ENCODE peak calls at places on chromosome 15, in nine cellular contexts. V, C, L, K, S, D, Q, N and J are unnamed samples.

GRCh38 chr15:77421370-77421700 is 647 bp downstream of the HMG20A start:
- DNase-seq in K (no peak), L (no peak), Q (peak; percentile 71), V (no peak), C (peak; percentile 9), D (no peak), S (no peak), N (no peak), J (no peak)

GRCh38 chr15:38991701-38992100 is 427.1 kb upstream of the RASGRP1 start:
- DNase-seq in S (no peak), K (no peak), C (no peak), V (no peak), L (no peak), Q (no peak), D (peak; percentile 29), N (no peak), J (no peak)

GRCh38 chr15:71296032-71296686 is 180.9 kb downstream of the THSD4 start:
- DNase-seq in L (no peak), V (no peak), N (no peak), C (no peak), Q (no peak), D (peak; percentile 85), K (no peak), S (no peak), J (no peak)

GRCh38 chr15:98904466-98905048 is 103.0 kb downstream of the PGPEP1L start:
- DNase-seq in D (peak; percentile 68), L (peak; percentile 73), Q (peak; percentile 38), V (no peak), N (no peak), S (no peak), C (peak; percentile 66), K (peak; percentile 65), J (no peak)

GRCh38 chr15:37585966-37586656 is 348.3 kb upstream of the TMCO5A start:
- DNase-seq in S (no peak), N (no peak), Q (no peak), L (no peak), K (no peak), C (no peak), V (no peak), D (peak; percentile 64), J (no peak)

GRCh38 chr15:73952913-73953750 is 26.9 kb downstream of the LOXL1 start:
- DNase-seq in N (no peak), C (no peak), L (no peak), Q (no peak), K (no peak), D (no peak), S (no peak), V (no peak), J (no peak)

GRCh38 chr15:43185161-43186002 is at the start of gene CCNDBP1:
- DNase-seq in L (peak; percentile 99), D (peak; percentile 93), V (peak; percentile 82), N (peak; percentile 50), S (peak; percentile 92), C (peak; percentile 97), K (peak; percentile 86), Q (peak; percentile 92), J (peak; percentile 91)

GRCh38 chr15:25674948-25675347 is 188.2 kb downstream of the ATP10A start:
- DNase-seq in C (no peak), N (no peak), S (no peak), V (no peak), Q (no peak), K (no peak), L (no peak), D (no peak), J (no peak)

GRCh38 chr15:76968310-76968709 is 26.6 kb upstream of the PSTPIP1 start:
- DNase-seq in Q (no peak), V (no peak), C (no peak), N (no peak), L (no peak), D (peak; percentile 35), S (no peak), K (no peak), J (no peak)

GRCh38 chr15:41789237-41789636 is 15.0 kb downstream of the MAPKBP1 start:
- DNase-seq in D (no peak), L (no peak), N (no peak), S (no peak), K (no peak), C (no peak), V (no peak), Q (no peak), J (no peak)

GRCh38 chr15:80694624-80695098 is 449 bp upstream of the ABHD17C start:
- DNase-seq in V (peak; percentile 37), L (no peak), S (peak; percentile 14), K (no peak), C (peak; percentile 16), Q (peak; percentile 65), N (no peak), D (peak; percentile 51), J (no peak)

GRCh38 chr15:90953947-90954711 is 555 bp upstream of the RCCD1 start:
- DNase-seq in V (no peak), C (peak; percentile 45), Q (no peak), N (no peak), L (no peak), K (no peak), D (no peak), S (no peak), J (no peak)

GRCh38 chr15:30926161-30926560 is 22.4 kb downstream of the FAN1 start:
- DNase-seq in C (no peak), N (no peak), K (no peak), Q (no peak), S (no peak), L (no peak), V (no peak), D (no peak), J (no peak)

GRCh38 chr15:74573987-74574386 is 33.0 kb downstream of the ARID3B start:
- DNase-seq in D (peak; percentile 48), L (no peak), S (no peak), Q (no peak), C (no peak), K (no peak), N (no peak), V (no peak), J (no peak)

GRCh38 chr15:72272997-72273352 is 621 bp upstream of the PARP6 start:
- DNase-seq in D (no peak), V (no peak), Q (no peak), C (no peak), N (no peak), L (no peak), K (no peak), S (no peak), J (no peak)

GRCh38 chr15:99070268-99070667 is 34.6 kb upstream of the SYNM start:
- DNase-seq in N (no peak), S (no peak), Q (no peak), D (no peak), V (no peak), K (no peak), C (no peak), L (no peak), J (no peak)

GRCh38 chr15:55737373-55737772 is 5.6 kb downstream of the PRTG start:
- DNase-seq in D (peak; percentile 69), V (no peak), N (no peak), K (no peak), Q (no peak), L (peak; percentile 30), S (no peak), C (peak; percentile 72), J (no peak)